ENCODE peak calls at places on chromosomes 12 and 14, in nine cellular contexts. Y, N, M, J, V, Q, H, X and U are unnamed samples.

GRCh38 chr12:109731231-109731731 is 17.7 kb downstream of the FAM222A start:
- DNase-seq in Y (no peak), N (peak; percentile 7), M (peak; percentile 10), J (no peak), V (no peak), Q (no peak), H (peak; percentile 34), X (no peak), U (no peak)

GRCh38 chr12:107684990-107685359 is 624 bp upstream of the PWP1 start:
- DNase-seq in Y (no peak), N (no peak), M (no peak), J (peak; percentile 26), V (no peak), Q (no peak), H (no peak), X (no peak), U (peak; percentile 11)

GRCh38 chr14:77208266-77208978 is 26.8 kb downstream of the TMEM63C start:
- DNase-seq in Y (peak; percentile 25), N (peak; percentile 82), M (no peak), J (peak; percentile 50), V (no peak), Q (peak; percentile 26), H (peak; percentile 88), X (no peak), U (peak; percentile 56)

GRCh38 chr12:26692417-26692816 is 140.6 kb downstream of the ITPR2 start:
- DNase-seq in Y (no peak), N (no peak), M (no peak), J (no peak), V (no peak), Q (no peak), H (no peak), X (no peak), U (no peak)

GRCh38 chr14:55572578-55572977 is 7.4 kb upstream of the KTN1 start:
- DNase-seq in Y (no peak), N (peak; percentile 36), M (no peak), J (no peak), V (no peak), Q (no peak), H (no peak), X (no peak), U (no peak)

GRCh38 chr14:104184506-104184905 is 46.1 kb downstream of the KIF26A start:
- DNase-seq in Y (no peak), N (no peak), M (no peak), J (no peak), V (no peak), Q (no peak), H (no peak), X (no peak), U (no peak)

GRCh38 chr12:45220366-45220931 is 4.6 kb downstream of the ANO6 start:
- DNase-seq in Y (no peak), N (no peak), M (no peak), J (peak; percentile 17), V (no peak), Q (no peak), H (no peak), X (no peak), U (peak; percentile 30)

GRCh38 chr12:16359512-16360491 is 12.4 kb downstream of the MGST1 start:
- DNase-seq in Y (no peak), N (peak; percentile 33), M (peak; percentile 85), J (peak; percentile 38), V (no peak), Q (no peak), H (peak; percentile 82), X (no peak), U (peak; percentile 43)

GRCh38 chr12:52844386-52844785 is 4.4 kb downstream of the KRT78 start:
- DNase-seq in Y (no peak), N (no peak), M (no peak), J (no peak), V (no peak), Q (no peak), H (no peak), X (no peak), U (no peak)

GRCh38 chr12:59164991-59165718 is 244.9 kb upstream of the LRIG3 start:
- DNase-seq in Y (peak; percentile 29), N (no peak), M (no peak), J (peak; percentile 55), V (no peak), Q (no peak), H (no peak), X (no peak), U (peak; percentile 68)

DNA sequence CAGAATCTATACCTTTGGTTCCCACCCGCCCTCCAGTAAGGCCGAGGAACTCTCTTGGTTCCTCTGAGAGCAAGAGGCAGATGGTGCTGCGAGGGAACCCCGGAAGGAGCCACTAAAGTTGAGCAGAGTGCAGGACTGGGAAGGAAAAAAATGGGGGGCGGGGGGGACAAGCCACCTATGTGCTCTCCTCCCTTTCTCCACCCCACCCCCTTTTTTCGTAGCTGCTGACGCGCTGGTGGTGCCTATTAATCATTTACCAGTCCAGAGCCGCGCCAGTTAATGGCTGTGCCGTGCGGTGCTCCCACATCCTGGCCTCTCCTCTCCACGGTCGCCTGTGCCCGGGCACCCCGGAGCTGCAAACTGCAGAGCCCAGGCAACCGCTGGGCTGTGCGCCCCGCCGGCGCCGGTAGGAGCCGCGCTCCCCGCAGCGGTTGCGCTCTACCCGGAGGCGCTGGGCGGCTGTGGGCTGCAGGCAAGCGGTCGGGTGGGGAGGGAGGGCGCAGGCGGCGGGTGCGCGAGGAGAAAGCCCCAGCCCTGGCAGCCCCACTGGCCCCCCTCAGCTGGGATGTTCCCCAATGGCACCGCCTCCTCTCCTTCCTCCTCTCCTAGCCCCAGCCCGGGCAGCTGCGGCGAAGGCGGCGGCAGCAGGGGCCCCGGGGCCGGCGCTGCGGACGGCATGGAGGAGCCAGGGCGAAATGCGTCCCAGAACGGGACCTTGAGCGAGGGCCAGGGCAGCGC is 1.3 kb downstream of the SSTR1 start:
- DNase-seq in Y (no peak), N (no peak), M (peak; percentile 78), J (peak; percentile 60), V (no peak), Q (no peak), H (peak; percentile 66), X (no peak), U (peak; percentile 83)
- TF ChIP-seq CTCF in Y (no peak), N (no peak), M (peak; percentile 42), J (peak; percentile 38), V (peak; percentile 14), Q (no peak), H (peak; percentile 20), X (no peak), U (peak; percentile 45)

DNA sequence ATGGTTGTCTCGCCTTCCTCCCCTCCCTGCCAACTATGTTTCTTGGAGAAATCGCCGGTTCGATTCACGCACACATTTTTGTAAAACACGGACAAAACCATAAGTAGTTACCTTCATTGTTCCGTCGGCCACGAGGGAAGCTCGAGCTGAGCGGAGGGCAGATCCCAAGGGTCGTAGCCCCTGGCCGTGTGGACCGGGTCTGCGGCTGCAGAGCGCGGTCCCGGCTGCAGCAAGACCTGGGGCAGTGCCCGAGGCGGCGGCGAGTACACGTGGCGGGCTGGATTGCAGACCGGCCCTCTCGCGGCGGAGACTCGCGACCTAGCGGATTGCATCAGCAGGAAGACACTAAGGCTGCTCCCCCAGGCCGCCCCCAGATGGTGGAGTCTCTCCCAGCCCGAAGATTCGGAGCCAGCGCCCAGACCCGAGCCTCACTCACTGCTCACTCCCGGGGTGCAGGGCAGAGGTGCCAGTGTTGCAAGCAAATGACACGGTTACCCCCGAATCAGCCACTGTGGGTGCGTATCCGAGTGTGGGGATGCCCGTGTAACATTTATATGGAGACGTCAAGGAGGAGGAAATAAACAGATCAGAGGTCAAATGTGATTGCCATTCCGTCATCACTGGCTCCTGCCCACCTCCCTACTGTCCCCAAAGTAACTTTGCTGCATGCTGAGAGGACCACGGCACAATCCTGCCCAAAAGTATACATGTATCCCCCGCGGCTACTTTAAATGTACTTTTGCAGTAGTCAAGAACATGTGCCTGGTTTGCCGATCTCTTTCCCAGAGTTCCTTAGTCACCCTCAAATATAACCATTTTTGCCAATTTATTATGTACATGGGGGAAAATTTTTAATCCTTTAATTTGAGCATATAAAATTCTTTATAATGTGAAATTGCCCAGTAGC is at the start of gene BCAT1:
- DNase-seq in Y (peak; percentile 28), N (peak; percentile 72), M (peak; percentile 91), J (peak; percentile 89), V (peak; percentile 18), Q (peak; percentile 64), H (peak; percentile 91), X (no peak), U (peak; percentile 86)
- TF ChIP-seq CTCF in Y (no peak), N (no peak), M (no peak), J (peak; percentile 26), V (no peak), Q (no peak), H (no peak), X (no peak), U (peak; percentile 21)

DNA sequence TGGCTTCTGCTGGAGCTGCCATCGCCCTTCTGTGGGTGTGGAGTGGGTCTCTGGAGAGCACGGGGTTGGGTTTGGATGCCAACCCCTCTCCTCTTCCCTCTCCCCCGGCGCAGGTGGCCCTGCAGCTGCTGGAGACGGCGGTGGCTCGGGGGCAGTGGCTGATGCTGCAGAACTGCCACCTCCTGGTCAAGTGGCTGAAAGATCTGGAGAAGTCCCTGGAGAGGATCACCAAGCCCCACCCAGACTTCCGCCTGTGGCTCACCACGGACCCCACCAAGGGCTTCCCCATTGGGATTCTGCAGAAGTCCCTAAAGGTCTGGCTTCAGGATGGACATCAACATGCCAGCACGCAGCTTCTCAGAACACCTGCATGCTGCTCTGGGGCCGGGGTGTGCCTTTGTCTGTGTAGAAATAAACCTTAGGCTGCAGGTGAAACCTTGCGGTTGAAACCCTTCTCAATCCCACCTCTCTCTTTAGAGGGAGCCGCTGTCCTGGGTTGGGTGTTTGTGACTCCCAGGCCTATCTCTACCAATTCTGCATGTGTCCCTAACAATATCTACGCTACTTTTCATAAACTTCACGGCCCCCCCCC is 44.3 kb downstream of the CCDC92 start:
- DNase-seq in Y (no peak), N (no peak), M (no peak), J (no peak), V (no peak), Q (no peak), H (no peak), X (no peak), U (no peak)
- TF ChIP-seq CTCF in Y (no peak), N (no peak), M (no peak), J (no peak), V (no peak), Q (no peak), H (no peak), X (peak; percentile 9), U (no peak)

GRCh38 chr12:70644836-70645235 is 7.6 kb upstream of the PTPRB start:
- DNase-seq in Y (no peak), N (no peak), M (no peak), J (no peak), V (no peak), Q (no peak), H (no peak), X (no peak), U (no peak)

GRCh38 chr12:70648191-70648590 is 11.0 kb upstream of the PTPRB start:
- DNase-seq in Y (no peak), N (no peak), M (no peak), J (peak; percentile 89), V (no peak), Q (no peak), H (no peak), X (no peak), U (peak; percentile 28)

GRCh38 chr12:70646850-70647249 is 9.6 kb upstream of the PTPRB start:
- DNase-seq in Y (no peak), N (no peak), M (no peak), J (peak; percentile 96), V (no peak), Q (no peak), H (no peak), X (no peak), U (peak; percentile 83)

GRCh38 chr12:70643927-70644326 is 6.7 kb upstream of the PTPRB start:
- DNase-seq in Y (no peak), N (no peak), M (no peak), J (no peak), V (no peak), Q (no peak), H (no peak), X (no peak), U (no peak)

GRCh38 chr12:70645494-70646317 is 8.5 kb upstream of the PTPRB start:
- DNase-seq in Y (peak; percentile 34), N (peak; percentile 69), M (no peak), J (peak; percentile 97), V (peak; percentile 21), Q (no peak), H (no peak), X (no peak), U (peak; percentile 92)
- TF ChIP-seq CTCF in Y (no peak), N (no peak), M (no peak), J (no peak), V (no peak), Q (no peak), H (no peak), X (no peak), U (no peak)